ENCODE peak calls at places on chromosomes 4 and X, in seven cellular contexts. M is cardiac muscle cell, L is sigmoid colon, R is esophagus squamous epithelium, A is adrenal gland, U is tibial artery, J is AG04450. P is an unnamed sample.

GRCh38 chr4:159484861-159485260 is 382.0 kb downstream of the RAPGEF2 start:
- DNase-seq in L (no peak), J (no peak), A (no peak), U (no peak), R (no peak), M (no peak), P (no peak)

GRCh38 chrX:153881281-153881680 is 4.7 kb downstream of the L1CAM start:
- DNase-seq in M (no peak), A (no peak), U (no peak), J (no peak), R (no peak), L (no peak), P (no peak)

GRCh38 chr4:125664091-125664767 is 349.5 kb downstream of the FAT4 start:
- DNase-seq in J (no peak), U (no peak), M (no peak), L (no peak), R (no peak), A (no peak), P (no peak)

GRCh38 chrX:120334137-120334536 is 22.9 kb upstream of the TMEM255A start:
- DNase-seq in U (no peak), R (no peak), J (no peak), M (no peak), L (no peak), A (no peak), P (no peak)

GRCh38 chrX:120514236-120514635 is 45.1 kb upstream of the LAMP2 start:
- DNase-seq in J (no peak), L (no peak), A (no peak), M (no peak), R (no peak), U (no peak), P (no peak)

GRCh38 chr4:145904413-145905177 is 34.0 kb downstream of the ZNF827 start:
- DNase-seq in A (no peak), U (no peak), R (no peak), M (no peak), J (no peak), L (no peak), P (no peak)

GRCh38 chrX:31199051-31199769 is 127.4 kb upstream of the FTHL17 start:
- DNase-seq in U (no peak), L (no peak), J (no peak), R (no peak), A (peak; percentile 42), M (no peak), P (no peak)

GRCh38 chrX:91434351-91435168 is at the start of gene PABPC5:
- DNase-seq in M (peak; percentile 92), U (peak; percentile 72), A (peak; percentile 91), R (no peak), L (peak; percentile 93), J (peak; percentile 55), P (peak; percentile 51)

GRCh38 chr4:19492611-19493010 is 759.1 kb upstream of the SLIT2 start:
- DNase-seq in A (no peak), M (no peak), R (no peak), L (no peak), U (no peak), J (no peak), P (no peak)

GRCh38 chr4:86356831-86357230 is 3.0 kb downstream of the MAPK10 start:
- DNase-seq in M (no peak), J (no peak), A (no peak), R (no peak), U (no peak), L (no peak), P (no peak)

GRCh38 chr4:41161355-41161754 is 53.0 kb downstream of the APBB2 start:
- DNase-seq in U (no peak), J (no peak), L (no peak), M (no peak), R (no peak), A (no peak), P (no peak)
- H3K27ac ChIP-seq in U (no peak overlapping the region), J (no peak overlapping the region), L (no peak overlapping the region), M (no peak overlapping the region), R (no peak overlapping the region), A (no peak overlapping the region), P (no peak overlapping the region)

DNA sequence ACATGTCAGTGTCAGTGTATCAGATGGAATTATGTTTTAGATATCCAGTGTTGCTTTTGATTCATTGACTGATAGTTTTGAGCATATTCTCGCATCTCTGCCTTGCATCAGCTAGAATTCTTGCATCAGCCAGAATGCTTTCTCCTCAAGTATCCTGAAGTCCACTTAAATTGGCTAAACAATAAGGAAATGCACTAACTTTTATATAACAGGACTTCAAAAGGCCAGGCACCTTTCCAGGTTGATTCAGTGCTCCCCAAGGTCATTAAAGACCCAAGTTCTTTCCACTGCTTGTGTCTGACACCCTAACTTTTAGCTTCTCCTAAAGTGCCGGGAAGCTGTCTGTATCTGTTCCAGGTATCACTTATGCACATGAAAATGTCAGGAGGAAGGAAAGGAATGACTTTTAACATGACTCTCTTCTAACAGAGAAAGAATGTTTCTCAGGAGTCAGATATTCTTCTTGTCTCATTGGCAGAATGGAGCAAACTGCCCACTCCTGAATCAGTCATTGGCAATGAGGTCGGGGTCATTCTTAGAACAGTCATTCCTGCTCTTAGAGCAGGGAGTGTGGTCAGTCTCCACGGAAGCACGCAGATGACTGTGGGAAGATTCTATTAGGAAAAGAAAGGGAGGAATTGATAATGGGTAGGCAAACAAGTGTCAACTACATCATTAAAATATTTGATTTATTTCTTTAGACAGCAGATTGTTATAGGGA is 92.9 kb upstream of the TLL1 start:
- DNase-seq in A (no peak), M (no peak), L (no peak), U (no peak), J (no peak), R (no peak), P (no peak)
- H3K27ac ChIP-seq in A (no peak overlapping the region), M (no peak overlapping the region), L (no peak overlapping the region), U (no peak overlapping the region), J (no peak overlapping the region), R (no peak overlapping the region), P (no peak overlapping the region)

DNA sequence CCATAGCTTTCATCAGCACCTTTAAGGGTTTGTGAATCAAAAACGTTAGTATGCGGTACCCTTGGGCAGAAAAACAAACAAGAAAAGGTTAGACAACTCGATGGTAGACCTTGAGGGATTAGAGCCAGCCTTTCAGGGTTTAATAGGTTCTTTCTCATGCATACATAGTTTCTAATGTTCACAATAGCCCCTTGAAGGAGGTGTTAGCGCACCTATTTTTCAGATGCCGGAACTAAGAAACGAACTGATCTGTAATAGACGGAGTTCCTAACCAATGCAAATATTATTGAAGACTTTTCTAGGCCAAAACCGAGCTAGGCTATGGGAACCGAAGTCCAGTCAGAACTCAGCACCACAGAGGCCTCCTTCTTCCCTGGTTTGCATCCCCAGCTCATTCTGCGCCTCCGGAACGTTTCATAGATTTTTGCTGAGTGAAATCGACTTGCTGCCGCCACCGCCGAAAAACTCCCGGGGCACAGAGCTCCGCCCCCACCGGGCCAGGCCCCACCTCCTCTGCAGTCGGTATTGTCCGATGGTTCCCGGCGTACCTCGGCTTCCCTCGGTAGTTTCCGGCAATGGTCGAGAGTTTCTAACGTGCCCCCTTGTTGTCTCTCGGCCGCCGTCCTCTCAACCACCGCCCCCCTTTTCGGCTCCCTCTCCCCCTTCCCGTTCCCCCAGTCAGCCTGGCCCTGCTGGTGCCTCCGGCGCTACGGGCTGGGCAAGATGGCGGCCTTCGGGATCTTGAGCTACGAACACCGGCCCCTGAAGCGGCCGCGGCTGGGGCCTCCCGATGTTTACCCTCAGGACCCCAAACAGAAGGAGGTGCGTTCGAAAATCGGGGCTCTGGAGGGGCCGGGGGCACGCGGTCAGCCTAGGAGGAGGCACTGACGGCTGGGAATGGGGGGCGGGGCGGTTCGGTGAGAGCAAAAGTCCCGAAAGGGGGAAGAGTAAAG is at the start of gene MED12:
- DNase-seq in U (peak; percentile 79), J (peak; percentile 51), L (peak; percentile 92), A (peak; percentile 85), M (peak; percentile 83), R (peak; percentile 22), P (peak; percentile 53)
- H3K27ac ChIP-seq in U (peak within 1 kb of the TSS; percentile 89), J (peak within 1 kb of the TSS; percentile 39), L (peak within 1 kb of the TSS; percentile 78), A (peak within 1 kb of the TSS; percentile 60), M (peak within 1 kb of the TSS; percentile 90), R (peak within 1 kb of the TSS; percentile 87), P (peak within 1 kb of the TSS; percentile 74)

GRCh38 chr4:111991797-111992196 is 153.5 kb upstream of the FAM241A start:
- DNase-seq in R (no peak), A (no peak), L (no peak), J (peak; percentile 3), M (no peak), U (no peak), P (no peak)

GRCh38 chr4:111989817-111990216 is 155.4 kb upstream of the FAM241A start:
- DNase-seq in J (no peak), R (no peak), L (no peak), A (no peak), U (no peak), M (no peak), P (no peak)

GRCh38 chr4:111994392-111994791 is 150.9 kb upstream of the FAM241A start:
- DNase-seq in A (no peak), L (no peak), U (no peak), J (no peak), R (no peak), M (no peak), P (no peak)

GRCh38 chr4:111991163-111991562 is 154.1 kb upstream of the FAM241A start:
- DNase-seq in R (no peak), L (no peak), J (no peak), M (no peak), A (no peak), U (no peak), P (no peak)

GRCh38 chr4:111992604-111993151 is 152.6 kb upstream of the FAM241A start:
- DNase-seq in J (no peak), R (no peak), U (no peak), M (no peak), L (no peak), A (no peak), P (no peak)
- H3K27ac ChIP-seq in J (no peak overlapping the region), R (no peak overlapping the region), U (no peak overlapping the region), M (no peak overlapping the region), L (no peak overlapping the region), A (no peak overlapping the region), P (no peak overlapping the region)

GRCh38 chr4:151541438-151542071 is 132.6 kb downstream of the FHIP1A start:
- DNase-seq in J (no peak), A (peak; percentile 11), R (no peak), M (no peak), L (no peak), U (no peak), P (no peak)
- H3K27ac ChIP-seq in J (no peak overlapping the region), A (no peak overlapping the region), R (peak overlapping the region; percentile 50), M (no peak overlapping the region), L (no peak overlapping the region), U (no peak overlapping the region), P (no peak overlapping the region)

GRCh38 chr4:38185406-38185805 is 225.2 kb downstream of the PTTG2 start:
- DNase-seq in U (no peak), L (no peak), A (no peak), J (no peak), R (no peak), M (no peak), P (no peak)
- H3K27ac ChIP-seq in U (no peak overlapping the region), L (no peak overlapping the region), A (no peak overlapping the region), J (no peak overlapping the region), R (no peak overlapping the region), M (no peak overlapping the region), P (peak overlapping the region; percentile 37)

DNA sequence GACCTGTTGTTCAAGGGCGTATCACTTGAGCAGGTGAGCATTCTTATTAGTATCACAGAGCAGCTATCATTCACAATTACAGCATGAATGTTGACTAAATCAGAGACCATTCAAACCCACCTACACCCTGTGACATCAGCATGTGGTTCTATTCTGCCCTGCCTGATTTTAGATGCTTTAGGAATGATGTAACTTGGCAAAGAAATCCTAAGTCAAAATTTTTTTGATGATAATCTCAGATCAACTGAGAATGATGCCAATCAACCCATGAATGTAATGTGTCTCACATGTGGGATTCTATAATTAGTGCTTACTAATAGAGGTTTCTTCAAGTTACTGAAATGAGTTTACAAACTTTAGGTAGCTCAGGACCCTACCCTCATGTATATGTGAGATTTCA is 13.4 kb upstream of the CHIC2 start:
- DNase-seq in J (no peak), L (no peak), M (no peak), U (no peak), R (no peak), A (no peak), P (no peak)
- H3K27ac ChIP-seq in J (no peak overlapping the region), L (no peak overlapping the region), M (no peak overlapping the region), U (no peak overlapping the region), R (no peak overlapping the region), A (no peak overlapping the region), P (no peak overlapping the region)

P was measured in substantia nigra.